ENCODE peak calls at places on chromosomes 3 and 15, in four cellular contexts. Z is H9, V is IMR-90, K is mesendoderm. A is an unnamed sample.

GRCh38 chr3:11145888-11146287 is 8.4 kb upstream of the HRH1 start:
- DNase-seq in Z (no peak), V (peak), K (no peak), A (no peak)

GRCh38 chr3:134777341-134777740 is 17.7 kb upstream of the EPHB1 start:
- DNase-seq in Z (no peak), V (no peak), K (no peak), A (no peak)

GRCh38 chr3:125326957-125327356 is 48.2 kb downstream of the ZNF148 start:
- DNase-seq in Z (no peak), V (no peak), K (no peak), A (no peak)

GRCh38 chr15:57503911-57504598 is 87.6 kb upstream of the MYZAP start:
- DNase-seq in Z (no peak), V (no peak), K (no peak), A (no peak)

GRCh38 chr3:98035208-98035607 is at the start of gene GABRR3:
- DNase-seq in Z (no peak), V (no peak), K (no peak), A (no peak)

GRCh38 chr3:71172951-71173350 is 410.6 kb downstream of the FOXP1 start:
- DNase-seq in Z (no peak), V (peak), K (no peak), A (no peak)

GRCh38 chr3:97820780-97821179 is 1.0 kb upstream of the CRYBG3 start:
- DNase-seq in Z (no peak), V (no peak), K (no peak), A (no peak)

GRCh38 chr15:22949074-22949547 is 31.1 kb downstream of the CYFIP1 start:
- DNase-seq in Z (peak), V (peak), K (peak), A (peak)

GRCh38 chr15:84736375-84736774 is 12.0 kb upstream of the ZNF592 start:
- DNase-seq in Z (no peak), V (no peak), K (no peak), A (no peak)

GRCh38 chr3:173983353-173983752 is 585.8 kb downstream of the NLGN1 start:
- DNase-seq in Z (no peak), V (peak), K (no peak), A (no peak)

GRCh38 chr3:42723146-42723683 is 20.6 kb upstream of the HHATL start:
- DNase-seq in Z (no peak), V (peak), K (no peak), A (no peak)

GRCh38 chr15:40787344-40787841 is 17.6 kb downstream of the C15orf62 start:
- DNase-seq in Z (peak), V (peak), K (peak), A (no peak)

GRCh38 chr3:36993326-36994283 is at the start of gene MLH1:
- DNase-seq in Z (peak), V (peak), K (peak), A (peak)

GRCh38 chr3:16841906-16842709 is 42.6 kb upstream of the PLCL2 start:
- DNase-seq in Z (peak), V (no peak), K (no peak), A (peak)

GRCh38 chr15:52252781-52253180 is 42.8 kb downstream of the MYO5C start:
- DNase-seq in Z (no peak), V (peak), K (peak), A (no peak)

GRCh38 chr15:47997170-47997569 is 123.6 kb upstream of the SLC24A5 start:
- DNase-seq in Z (no peak), V (no peak), K (no peak), A (no peak)

GRCh38 chr3:112390783-112391641 is 58.1 kb downstream of the CD200 start:
- DNase-seq in Z (peak), V (peak), K (peak), A (no peak)

GRCh38 chr15:41777421-41777973 is 3.2 kb downstream of the MAPKBP1 start:
- DNase-seq in Z (no peak), V (peak), K (no peak), A (no peak)

GRCh38 chr3:24829011-24829581 is 334.4 kb upstream of the THRB start:
- DNase-seq in Z (peak), V (no peak), K (peak), A (no peak)
- H2BK15ac ChIP-seq in Z (no peak), V (no peak), K (no peak), A (no peak)

GRCh38 chr3:147812186-147812911 is 403.2 kb downstream of the ZIC1 start:
- DNase-seq in Z (no peak), V (no peak), K (no peak), A (no peak)
- H2BK15ac ChIP-seq in Z (no peak), V (no peak), K (no peak), A (no peak)

GRCh38 chr3:50674349-50675178 is at the start of gene DOCK3:
- DNase-seq in Z (peak), V (peak), K (peak), A (no peak)
- H2BK15ac ChIP-seq in Z (no peak), V (no peak), K (no peak), A (peak)

GRCh38 chr3:46358466-46358865 is 4.6 kb downstream of the CCR2 start:
- DNase-seq in Z (no peak), V (no peak), K (no peak), A (no peak)
- H2BK15ac ChIP-seq in Z (no peak), V (no peak), K (no peak), A (no peak)

GRCh38 chr3:186198442-186198841 is 89.6 kb upstream of the ETV5 start:
- DNase-seq in Z (no peak), V (no peak), K (no peak), A (no peak)

GRCh38 chr3:186194451-186194811 is 85.5 kb upstream of the ETV5 start:
- DNase-seq in Z (no peak), V (no peak), K (peak), A (no peak)

GRCh38 chr3:186189492-186189891 is 80.6 kb upstream of the ETV5 start:
- DNase-seq in Z (no peak), V (no peak), K (no peak), A (no peak)

GRCh38 chr3:186192823-186193222 is 83.9 kb upstream of the ETV5 start:
- DNase-seq in Z (no peak), V (no peak), K (peak), A (no peak)

DNA sequence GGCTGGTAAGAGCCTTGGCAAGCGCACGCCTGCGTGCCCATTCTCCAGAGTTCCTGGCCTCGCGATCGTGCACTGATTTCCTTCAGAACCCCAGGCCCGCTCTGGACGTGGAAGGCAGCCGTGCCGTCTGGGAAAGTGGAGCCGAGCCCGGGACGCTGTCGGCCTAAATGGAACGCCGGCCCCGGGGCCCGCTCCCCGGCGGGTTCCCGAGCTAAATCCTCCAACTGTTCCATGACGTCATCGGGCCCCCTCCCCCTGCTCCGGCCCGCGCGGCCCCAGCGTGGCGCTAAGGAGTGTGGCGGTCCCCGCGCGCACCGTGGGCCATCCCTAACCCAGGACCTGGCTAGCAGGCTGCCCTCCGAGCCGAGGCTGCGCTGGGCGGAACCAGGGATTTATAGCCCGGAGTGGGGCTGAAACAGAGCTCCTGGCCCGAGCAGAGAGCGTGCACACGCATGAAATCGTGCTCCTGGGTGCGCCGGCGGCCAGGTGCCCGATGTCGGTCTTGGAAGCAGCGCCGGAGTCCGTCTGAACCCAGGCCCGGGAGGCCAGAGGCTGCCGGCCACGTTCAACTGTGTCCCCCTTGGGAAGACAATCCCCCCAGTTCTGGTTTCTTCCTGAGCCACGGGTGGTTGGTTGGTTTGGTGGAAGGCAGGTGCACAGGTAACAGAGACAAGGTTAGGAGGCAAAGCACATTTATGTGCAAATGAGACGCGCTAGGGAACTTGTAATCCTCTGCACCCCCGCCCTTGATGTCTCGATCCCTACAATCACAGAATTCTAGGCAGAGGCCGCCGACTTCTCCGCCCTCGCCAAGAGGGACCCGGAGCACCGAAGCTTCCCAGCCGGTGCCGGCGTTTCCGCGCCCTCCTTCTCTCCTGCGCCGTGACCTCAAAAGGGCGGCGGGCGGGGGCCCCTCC is 84.9 kb upstream of the ETV5 start:
- DNase-seq in Z (peak), V (no peak), K (peak), A (peak)
- H2BK15ac ChIP-seq in Z (no peak), V (no peak), K (no peak), A (peak)

GRCh38 chr3:56998081-56998529 is 62.4 kb upstream of the SPATA12 start:
- DNase-seq in Z (no peak), V (no peak), K (no peak), A (no peak)
- H2BK15ac ChIP-seq in Z (no peak), V (no peak), K (no peak), A (no peak)

GRCh38 chr15:100892013-100892355 is 12.4 kb downstream of the ALDH1A3 start:
- DNase-seq in Z (no peak), V (no peak), K (no peak), A (no peak)

GRCh38 chr15:100893261-100893963 is 13.8 kb downstream of the ALDH1A3 start:
- DNase-seq in Z (no peak), V (no peak), K (no peak), A (no peak)

GRCh38 chr15:100890850-100891249 is 11.2 kb downstream of the ALDH1A3 start:
- DNase-seq in Z (no peak), V (no peak), K (no peak), A (no peak)

GRCh38 chr15:100890059-100890720 is 10.6 kb downstream of the ALDH1A3 start:
- DNase-seq in Z (no peak), V (no peak), K (no peak), A (no peak)

GRCh38 chr15:100891316-100892012 is 11.8 kb downstream of the ALDH1A3 start:
- DNase-seq in Z (no peak), V (no peak), K (peak), A (no peak)
- H2BK15ac ChIP-seq in Z (no peak), V (no peak), K (no peak), A (no peak)

DNA sequence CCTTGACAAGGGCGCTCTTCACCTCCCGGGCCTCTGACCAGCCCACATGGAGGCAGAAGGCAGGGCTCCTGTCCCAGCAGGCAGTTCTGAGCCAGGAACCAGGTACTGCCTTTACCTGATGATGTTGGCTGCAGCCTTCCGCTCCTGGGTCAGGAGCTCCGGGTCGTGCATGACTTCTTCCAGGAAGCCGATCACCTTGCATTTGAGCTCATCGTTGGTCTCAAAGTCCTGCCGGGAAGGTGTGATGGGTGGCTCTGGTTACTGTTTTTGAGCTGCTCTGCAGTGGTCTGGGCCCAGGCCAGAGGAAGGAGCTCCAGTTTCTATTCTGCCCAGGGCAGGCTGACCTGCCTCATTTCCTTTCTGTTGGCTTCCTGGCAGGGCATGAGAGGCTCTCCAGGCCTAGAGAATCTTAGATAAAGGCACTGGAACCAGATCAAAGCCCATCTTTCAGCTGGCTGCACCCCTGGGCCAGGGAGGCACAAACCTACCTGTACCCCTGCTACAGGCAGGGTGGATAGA is 53.2 kb upstream of the CTSH start:
- DNase-seq in Z (no peak), V (no peak), K (no peak), A (no peak)
- H2BK15ac ChIP-seq in Z (no peak), V (no peak), K (no peak), A (no peak)

GRCh38 chr3:160697628-160698382 is 20.8 kb downstream of the ARL14 start:
- DNase-seq in Z (no peak), V (peak), K (peak), A (no peak)

GRCh38 chr3:160695003-160695402 is 18.0 kb downstream of the ARL14 start:
- DNase-seq in Z (no peak), V (no peak), K (no peak), A (no peak)

GRCh38 chr3:160698806-160699205 is 21.8 kb downstream of the ARL14 start:
- DNase-seq in Z (no peak), V (no peak), K (peak), A (no peak)

GRCh38 chr3:160694345-160694744 is 17.4 kb downstream of the ARL14 start:
- DNase-seq in Z (no peak), V (no peak), K (peak), A (no peak)

GRCh38 chr3:160695906-160696305 is 18.9 kb downstream of the ARL14 start:
- DNase-seq in Z (no peak), V (peak), K (no peak), A (no peak)
- H2BK15ac ChIP-seq in Z (no peak), V (no peak), K (no peak), A (no peak)